ENCODE peak calls at places on chromosomes 2 and 18, in five cellular contexts. S is stomach, Z is AG20443, R is GM19239, F is HT1080. K is an unnamed sample.

GRCh38 chr2:69099541-69099940 is 86.6 kb downstream of the ANTXR1 start:
- DNase-seq in F (peak), S (no peak), Z (peak), R (no peak), K (peak)

GRCh38 chr18:5478261-5478660 is 65.5 kb downstream of the EPB41L3 start:
- DNase-seq in S (no peak), F (no peak), R (no peak), Z (no peak), K (no peak)

GRCh38 chr2:9473985-9474360 is 378 bp upstream of the IAH1 start:
- DNase-seq in F (no peak), Z (peak), S (peak), R (peak), K (no peak)

GRCh38 chr2:219444566-219445091 is 10.0 kb downstream of the SPEG start:
- DNase-seq in F (no peak), S (no peak), Z (no peak), R (no peak), K (peak)

GRCh38 chr2:152098798-152099654 is at the start of gene CACNB4:
- DNase-seq in F (peak), S (peak), R (no peak), Z (peak), K (no peak)

GRCh38 chr18:48514786-48515185 is 24.0 kb upstream of the CTIF start:
- DNase-seq in F (no peak), R (no peak), S (no peak), Z (no peak), K (no peak)

GRCh38 chr2:129193961-129194360 is 785.5 kb upstream of the RAB6C start:
- DNase-seq in Z (no peak), F (no peak), S (no peak), R (no peak), K (no peak)

GRCh38 chr2:145283131-145283530 is 763.2 kb upstream of the ZEB2 start:
- DNase-seq in F (no peak), S (no peak), R (no peak), Z (no peak), K (no peak)

GRCh38 chr2:135557533-135557932 is 26.2 kb downstream of the R3HDM1 start:
- DNase-seq in S (no peak), F (no peak), Z (no peak), R (no peak), K (no peak)

GRCh38 chr18:48031011-48031480 is 100.6 kb upstream of the SMAD2 start:
- DNase-seq in F (peak), Z (peak), R (peak), S (peak), K (peak)

GRCh38 chr2:224209927-224210326 is 170.8 kb upstream of the SERPINE2 start:
- DNase-seq in R (no peak), Z (no peak), S (no peak), F (no peak), K (no peak)

GRCh38 chr2:184611221-184612085 is 13.1 kb downstream of the ZNF804A start:
- DNase-seq in R (no peak), F (peak), S (no peak), Z (no peak), K (peak)

GRCh38 chr18:23276456-23276855 is 141.2 kb downstream of the CABLES1 start:
- DNase-seq in S (no peak), F (no peak), R (no peak), Z (peak), K (no peak)

GRCh38 chr2:241794250-241794823 is 14.7 kb upstream of the NEU4 start:
- DNase-seq in F (no peak), S (no peak), R (no peak), Z (no peak), K (no peak)

GRCh38 chr2:241204490-241204889 is 16.0 kb downstream of the ANO7 start:
- DNase-seq in S (no peak), F (no peak), Z (no peak), R (no peak), K (no peak)

GRCh38 chr2:124081154-124081771 is 56.2 kb downstream of the CNTNAP5 start:
- DNase-seq in Z (no peak), F (peak), S (no peak), R (no peak), K (no peak)

GRCh38 chr2:55883339-55883738 is 40.2 kb downstream of the EFEMP1 start:
- DNase-seq in F (no peak), S (peak), Z (peak), R (no peak), K (no peak)

GRCh38 chr18:35407871-35408481 is 30.8 kb upstream of the ZNF396 start:
- DNase-seq in Z (peak), R (peak), S (peak), F (peak), K (peak)

GRCh38 chr2:119402645-119403560 is 28.8 kb upstream of the TMEM37 start:
- DNase-seq in S (peak), R (no peak), F (no peak), Z (no peak), K (no peak)

GRCh38 chr18:79315589-79315988 is 80.1 kb upstream of the NFATC1 start:
- DNase-seq in F (no peak), S (no peak), Z (no peak), R (no peak), K (no peak)

GRCh38 chr2:2332381-2332780 is 1.3 kb upstream of the MYT1L start:
- DNase-seq in S (no peak), R (no peak), F (no peak), Z (no peak), K (no peak)

GRCh38 chr2:126864861-126865260 is 33.8 kb upstream of the TEX51 start:
- DNase-seq in F (no peak), S (no peak), Z (peak), R (no peak), K (no peak)

GRCh38 chr2:239951825-239952224 is 73.3 kb downstream of the NDUFA10 start:
- DNase-seq in S (no peak), R (no peak), Z (no peak), F (no peak), K (no peak)